ENCODE peak calls at places on chromosomes 6 and 20, in five cellular contexts. D is dorsolateral prefrontal cortex, Q is BE2C, R is right lobe of liver, L is epithelial cell of esophagus. F is an unnamed sample.

GRCh38 chr6:41675176-41675767 is 37.0 kb downstream of the MDFI start:
- DNase-seq in D (peak), Q (no peak), R (no peak), L (no peak), F (no peak)

GRCh38 chr6:25173951-25174474 is 105.2 kb upstream of the CARMIL1 start:
- DNase-seq in D (no peak), Q (no peak), R (no peak), L (peak), F (no peak)

GRCh38 chr20:62651285-62652021 is 9.2 kb downstream of the SLCO4A1 start:
- DNase-seq in D (no peak), Q (peak), R (no peak), L (peak), F (peak)

GRCh38 chr20:51720384-51720783 is 47.8 kb downstream of the ATP9A start:
- DNase-seq in D (no peak), Q (no peak), R (no peak), L (no peak), F (no peak)

GRCh38 chr6:17021539-17021889 is 80.3 kb upstream of the STMND1 start:
- DNase-seq in D (no peak), Q (no peak), R (no peak), L (peak), F (no peak)

GRCh38 chr20:38979842-38980241 is 17.7 kb downstream of the DHX35 start:
- DNase-seq in D (no peak), Q (no peak), R (no peak), L (no peak), F (no peak)

GRCh38 chr20:21801193-21801592 is 95.7 kb downstream of the PAX1 start:
- DNase-seq in D (no peak), Q (no peak), R (no peak), L (no peak), F (no peak)

GRCh38 chr6:104633125-104633524 is 226.6 kb downstream of the HACE1 start:
- DNase-seq in D (no peak), Q (no peak), R (no peak), L (peak), F (no peak)

GRCh38 chr6:3516094-3516493 is 59.2 kb upstream of the SLC22A23 start:
- DNase-seq in D (no peak), Q (no peak), R (no peak), L (peak), F (no peak)

GRCh38 chr6:31794294-31794865 is 1.2 kb downstream of the VARS1 start:
- DNase-seq in D (no peak), Q (no peak), R (no peak), L (peak), F (no peak)

GRCh38 chr6:107488875-107489635 is 862 bp upstream of the SOBP start:
- DNase-seq in D (peak), Q (peak), R (peak), L (no peak), F (peak)

GRCh38 chr6:142885182-142885867 is 59.7 kb downstream of the HIVEP2 start:
- DNase-seq in D (no peak), Q (no peak), R (no peak), L (peak), F (no peak)
- H3K4me3 ChIP-seq in D (peak), Q (no peak), R (no peak), L (peak), F (no peak)

DNA sequence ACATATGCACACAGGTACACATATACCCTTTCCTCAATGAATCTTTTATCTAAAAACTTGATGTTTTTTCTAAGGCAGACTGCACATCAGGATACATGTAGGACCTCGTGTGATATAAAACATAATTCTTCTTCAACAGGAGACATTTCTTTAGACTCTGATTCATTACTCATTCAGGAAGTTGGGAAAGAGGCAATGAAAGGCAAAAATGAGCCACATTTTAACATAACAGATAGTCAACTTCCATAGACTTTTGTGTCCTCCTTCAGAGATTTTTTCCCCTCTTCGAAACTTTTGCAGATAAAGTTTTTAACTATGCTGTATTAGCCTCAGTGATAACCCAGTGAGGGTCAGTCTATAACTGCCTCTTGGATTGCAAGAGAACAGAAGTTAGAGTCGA is 562.4 kb upstream of the MAP3K7 start:
- DNase-seq in D (no peak), Q (no peak), R (no peak), L (no peak), F (no peak)
- H3K4me3 ChIP-seq in D (no peak), Q (no peak), R (no peak), L (no peak), F (no peak)

GRCh38 chr6:165805067-165805525 is 142.1 kb upstream of the PDE10A start:
- DNase-seq in D (no peak), Q (no peak), R (no peak), L (no peak), F (no peak)
- H3K4me3 ChIP-seq in D (peak), Q (no peak), R (no peak), L (no peak), F (no peak)

DNA sequence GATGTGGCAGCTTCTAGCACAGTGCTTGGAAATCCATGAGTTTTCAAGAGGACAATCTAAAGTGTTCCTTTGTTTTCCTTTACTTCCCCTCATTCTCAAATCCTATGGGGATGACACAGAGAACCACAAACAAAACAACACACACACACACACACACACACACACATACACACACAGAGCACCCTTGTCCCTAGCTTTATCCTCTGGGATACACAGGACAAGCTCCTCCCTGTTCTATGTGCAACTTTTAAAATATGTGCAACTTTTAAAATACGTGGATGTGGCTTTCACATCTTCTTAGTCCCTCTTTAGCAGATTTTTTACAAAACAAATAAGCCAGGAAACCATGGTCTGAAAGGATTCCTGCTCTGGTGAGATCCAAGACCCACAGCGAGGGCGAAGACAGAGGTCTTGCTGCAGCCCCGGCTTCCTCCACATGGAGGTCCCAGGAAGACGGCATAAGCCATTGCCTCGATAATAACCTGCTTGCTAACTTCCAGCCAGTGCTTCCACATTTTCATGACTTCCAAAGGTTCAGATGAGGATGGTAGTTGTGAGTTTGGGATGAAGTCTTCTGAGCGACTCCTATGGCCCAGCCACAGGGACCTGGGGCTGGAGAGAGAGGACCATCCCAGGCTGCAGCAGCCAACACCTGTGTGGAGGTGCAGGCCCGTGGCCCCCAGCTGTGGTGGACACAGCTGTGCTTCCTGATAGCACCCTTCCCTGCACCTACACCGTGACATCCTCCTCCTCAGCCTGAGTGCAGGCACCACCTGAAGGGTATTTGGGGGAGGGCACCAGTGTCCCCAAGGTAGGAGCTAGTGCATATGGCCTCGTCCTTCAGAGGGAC is 62.8 kb upstream of the CD93 start:
- DNase-seq in D (no peak), Q (no peak), R (peak), L (no peak), F (no peak)
- H3K4me3 ChIP-seq in D (no peak), Q (no peak), R (no peak), L (no peak), F (no peak)

GRCh38 chr6:71887744-71888115 is 1.4 kb downstream of the RIMS1 start:
- DNase-seq in D (no peak), Q (no peak), R (no peak), L (no peak), F (no peak)
- H3K4me3 ChIP-seq in D (peak), Q (no peak), R (no peak), L (no peak), F (no peak)

GRCh38 chr6:1839315-1839714 is 229.6 kb downstream of the FOXC1 start:
- DNase-seq in D (no peak), Q (no peak), R (no peak), L (no peak), F (no peak)

GRCh38 chr6:1840491-1841121 is 230.9 kb downstream of the FOXC1 start:
- DNase-seq in D (no peak), Q (no peak), R (no peak), L (peak), F (no peak)

GRCh38 chr6:1836690-1837089 is 227.0 kb downstream of the FOXC1 start:
- DNase-seq in D (no peak), Q (no peak), R (no peak), L (no peak), F (no peak)

GRCh38 chr6:1837868-1838267 is 228.2 kb downstream of the FOXC1 start:
- DNase-seq in D (no peak), Q (no peak), R (no peak), L (peak), F (no peak)

GRCh38 chr6:1838604-1839003 is 228.9 kb downstream of the FOXC1 start:
- DNase-seq in D (no peak), Q (no peak), R (no peak), L (peak), F (no peak)
- H3K4me3 ChIP-seq in D (no peak), Q (no peak), R (no peak), L (no peak), F (no peak)

DNA sequence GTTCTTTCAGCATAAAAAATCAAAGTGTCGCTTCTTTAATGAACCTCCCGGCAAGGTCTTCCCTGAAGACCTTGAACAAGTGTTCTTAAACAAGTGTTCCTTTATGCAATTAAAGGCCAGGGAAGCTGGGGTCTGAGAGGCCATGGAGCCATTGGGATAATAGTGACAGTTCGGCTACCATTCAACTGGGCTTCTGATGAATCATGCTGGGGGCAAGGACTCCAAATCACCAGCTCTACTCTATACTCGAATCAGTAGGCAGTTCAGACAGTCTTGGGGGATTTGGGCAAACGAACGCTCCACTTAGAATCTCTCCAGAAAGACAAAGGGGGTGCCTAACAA is 34.7 kb upstream of the EZR start:
- DNase-seq in D (no peak), Q (no peak), R (no peak), L (no peak), F (no peak)
- H3K4me3 ChIP-seq in D (no peak), Q (no peak), R (no peak), L (no peak), F (no peak)

GRCh38 chr6:96811670-96812069 is 25.6 kb downstream of the GPR63 start:
- DNase-seq in D (no peak), Q (no peak), R (no peak), L (no peak), F (no peak)
- H3K4me3 ChIP-seq in D (no peak), Q (no peak), R (no peak), L (no peak), F (no peak)

GRCh38 chr20:23638309-23638708 is 554 bp upstream of the CST3 start:
- DNase-seq in D (no peak), Q (no peak), R (no peak), L (no peak), F (no peak)

GRCh38 chr20:23636182-23636907 is 1.4 kb downstream of the CST3 start:
- DNase-seq in D (no peak), Q (no peak), R (peak), L (no peak), F (no peak)

GRCh38 chr20:23634985-23635767 is 2.6 kb downstream of the CST3 start:
- DNase-seq in D (no peak), Q (no peak), R (peak), L (no peak), F (no peak)

GRCh38 chr20:23637282-23638221 is at the start of gene CST3:
- DNase-seq in D (peak), Q (peak), R (peak), L (peak), F (peak)

GRCh38 chr20:23636908-23637281 is 860 bp downstream of the CST3 start:
- DNase-seq in D (no peak), Q (no peak), R (no peak), L (no peak), F (no peak)
- H3K4me3 ChIP-seq in D (peak), Q (peak), R (peak), L (peak), F (peak)

F was measured in pancreas.